ENCODE peak calls at places on chromosome 10, in six cellular contexts. W is sciatic nerve; Z is CD4-positive, alpha-beta memory T cell; T is foreskin keratinocyte; R is HT-29; S is fibroblast of the aortic adventitia. E is an unnamed sample.

GRCh38 chr10:1061930-1062769 is 6.0 kb downstream of the WDR37 start:
- DNase-seq in W (no peak), T (no peak), R (no peak), S (peak), Z (no peak), E (no peak)

GRCh38 chr10:77251297-77252013 is 386.2 kb downstream of the KCNMA1 start:
- DNase-seq in T (no peak), R (peak), Z (no peak), W (no peak), S (peak), E (no peak)

GRCh38 chr10:48448796-48449195 is 142.3 kb downstream of the MAPK8 start:
- DNase-seq in Z (no peak), S (peak), T (no peak), R (no peak), W (no peak), E (no peak)

GRCh38 chr10:114026189-114027040 is 17.3 kb upstream of the ADRB1 start:
- DNase-seq in S (peak), R (peak), Z (no peak), W (no peak), T (peak), E (no peak)

GRCh38 chr10:30027057-30028005 is 32.1 kb downstream of the JCAD start:
- DNase-seq in W (peak), S (no peak), Z (peak), T (peak), R (peak), E (peak)

GRCh38 chr10:77768046-77768445 is 130.4 kb upstream of the KCNMA1 start:
- DNase-seq in R (no peak), T (no peak), Z (no peak), S (no peak), W (no peak), E (no peak)

GRCh38 chr10:116787893-116788665 is 45.7 kb upstream of the HSPA12A start:
- DNase-seq in Z (peak), T (no peak), W (peak), S (peak), R (peak), E (peak)

GRCh38 chr10:13536674-13537366 is 8.0 kb upstream of the BEND7 start:
- DNase-seq in W (no peak), Z (no peak), T (no peak), R (peak), S (peak), E (no peak)

GRCh38 chr10:21292763-21293517 is 232.5 kb downstream of the SKIDA1 start:
- DNase-seq in R (peak), Z (no peak), W (peak), S (peak), T (peak), E (no peak)

GRCh38 chr10:6233725-6234277 is 31.1 kb downstream of the PFKFB3 start:
- DNase-seq in R (no peak), T (no peak), W (no peak), S (no peak), Z (no peak), E (no peak)

GRCh38 chr10:24518981-24519597 is 204.6 kb downstream of the ARHGAP21 start:
- DNase-seq in W (peak), R (peak), T (peak), S (peak), Z (peak), E (no peak)

E was measured in B cell.